ENCODE peak calls at places on chromosomes 2 and 18, in ten cellular contexts. P is heart right ventricle, W is right atrium auricular region, I is left ventricle myocardium inferior, T is astrocyte, X is fibroblast of pulmonary artery, Z is lower lobe of right lung, D is foreskin fibroblast, R is cardiac fibroblast, G is endodermal cell. K is an unnamed sample.
A peak's percentile ranks its signal among the peaks of the same experiment; 100 is the strongest.

GRCh38 chr2:239822146-239822945 is 202.8 kb downstream of the NDUFA10 start:
- DNase-seq in I (no peak), T (no peak), W (peak; percentile 44), G (peak; percentile 29), D (no peak), Z (no peak), R (no peak), P (no peak), X (no peak), K (peak; percentile 74)

GRCh38 chr18:59864446-59864764 is 35.4 kb upstream of the PMAIP1 start:
- DNase-seq in W (no peak), R (no peak), T (no peak), Z (no peak), X (no peak), P (no peak), G (no peak), D (no peak), I (no peak), K (no peak)

GRCh38 chr18:44733069-44733753 is 52.5 kb downstream of the SETBP1 start:
- DNase-seq in I (no peak), Z (no peak), R (peak; percentile 47), X (peak; percentile 42), P (no peak), G (no peak), W (no peak), T (peak; percentile 96), D (peak; percentile 92), K (no peak)

GRCh38 chr2:10371441-10372194 is 68.9 kb downstream of the HPCAL1 start:
- DNase-seq in G (peak; percentile 45), I (no peak), Z (no peak), X (no peak), D (no peak), T (no peak), P (no peak), W (no peak), R (no peak), K (no peak)

GRCh38 chr2:88261725-88262124 is 91.6 kb downstream of the THNSL2 start:
- DNase-seq in T (no peak), R (no peak), D (no peak), I (no peak), G (no peak), P (no peak), Z (no peak), W (no peak), X (no peak), K (no peak)

GRCh38 chr2:110888401-110888800 is 156.0 kb downstream of the ACOXL start:
- DNase-seq in X (no peak), I (no peak), G (no peak), P (no peak), W (no peak), T (no peak), Z (no peak), D (no peak), R (no peak), K (no peak)

GRCh38 chr2:219619235-219619634 is 8.2 kb upstream of the SLC4A3 start:
- DNase-seq in P (no peak), I (no peak), D (no peak), T (no peak), X (no peak), Z (no peak), G (peak; percentile 71), R (no peak), W (no peak), K (no peak)

GRCh38 chr2:27320958-27321543 is 1.8 kb downstream of the MPV17 start:
- DNase-seq in P (peak; percentile 63), G (peak; percentile 89), D (peak; percentile 99), T (peak; percentile 97), R (peak; percentile 98), I (peak; percentile 71), W (peak; percentile 88), X (peak; percentile 99), Z (peak; percentile 61), K (no peak)

GRCh38 chr18:46335551-46336059 is 231.4 kb downstream of the HAUS1 start:
- DNase-seq in R (peak; percentile 23), G (peak; percentile 88), D (no peak), Z (no peak), I (peak; percentile 28), W (no peak), P (no peak), X (no peak), T (no peak), K (no peak)

GRCh38 chr18:8657050-8657820 is 48.0 kb downstream of the RAB12 start:
- DNase-seq in T (no peak), D (no peak), P (no peak), Z (no peak), G (peak; percentile 60), I (no peak), R (no peak), X (no peak), W (no peak), K (no peak)

GRCh38 chr2:194087089-194087488 is 1569.9 kb upstream of the SLC39A10 start:
- DNase-seq in R (peak; percentile 18), G (no peak), P (no peak), W (no peak), Z (no peak), X (peak; percentile 37), D (no peak), T (no peak), I (no peak), K (no peak)

DNA sequence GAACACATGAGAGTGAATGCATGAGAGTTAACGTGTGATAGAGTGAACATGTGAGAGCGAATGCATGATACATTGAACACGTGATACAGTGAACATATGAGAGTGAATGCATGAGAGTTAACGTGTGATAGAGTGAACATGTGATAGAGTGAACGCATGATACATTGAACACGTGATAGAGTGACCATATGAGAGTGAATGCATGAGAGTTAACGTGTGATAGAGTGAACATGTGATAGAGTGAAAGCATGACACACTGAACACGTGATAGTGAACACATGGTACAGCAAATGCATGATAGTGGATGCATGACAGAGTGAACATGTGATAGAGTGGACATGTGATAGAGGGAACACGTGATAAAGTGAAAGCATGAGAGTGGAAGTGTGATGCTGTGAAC is 517.9 kb downstream of the EIPR1 start:
- DNase-seq in R (no peak), T (no peak), I (no peak), X (no peak), P (no peak), D (no peak), Z (no peak), W (no peak), G (no peak), K (no peak)
- H3K4me3 ChIP-seq in R (no peak overlapping the region), T (no peak overlapping the region), I (no peak overlapping the region), X (no peak overlapping the region), P (no peak overlapping the region), D (no peak overlapping the region), Z (no peak overlapping the region), W (no peak overlapping the region), G (no peak overlapping the region), K (no peak overlapping the region)

DNA sequence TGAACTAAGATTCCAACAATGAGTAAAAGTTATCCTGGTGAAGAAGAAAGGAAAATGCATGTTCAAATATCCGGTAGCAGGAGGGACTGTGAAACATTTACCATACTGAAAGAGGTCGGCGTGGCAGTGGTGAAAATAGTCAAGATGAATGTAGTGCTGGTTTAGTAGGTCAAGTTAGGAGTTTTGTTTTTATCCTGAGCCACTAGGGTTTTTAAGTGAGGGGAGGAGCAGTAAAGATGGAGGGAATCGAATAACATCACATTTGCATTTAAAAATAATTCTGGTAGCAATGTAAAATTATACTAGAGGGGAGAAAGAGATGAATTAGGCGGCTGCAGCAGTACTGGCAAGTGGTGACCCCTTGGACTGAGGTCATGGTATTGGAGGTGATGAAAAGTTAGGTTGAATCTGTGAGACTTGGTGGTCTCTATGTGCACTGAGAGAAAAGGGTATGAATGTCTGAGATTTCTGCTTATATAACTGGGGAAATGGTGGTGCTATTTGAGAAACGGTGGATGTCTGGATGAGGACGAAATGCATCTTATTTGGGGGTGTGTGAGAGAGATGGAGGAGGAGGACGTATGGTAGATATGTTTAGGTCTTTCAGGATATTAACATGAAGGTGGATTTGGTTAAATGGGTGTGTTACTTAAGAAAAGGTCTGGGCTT is 5.9 kb downstream of the VAPA start:
- DNase-seq in I (no peak), D (no peak), G (no peak), R (no peak), W (no peak), X (no peak), T (no peak), Z (no peak), P (no peak), K (no peak)
- H3K4me3 ChIP-seq in I (no peak overlapping the region), D (no peak overlapping the region), G (no peak overlapping the region), R (no peak overlapping the region), W (no peak overlapping the region), X (no peak overlapping the region), T (no peak overlapping the region), Z (no peak overlapping the region), P (no peak overlapping the region), K (no peak overlapping the region)

GRCh38 chr2:118779362-118779761 is 68.1 kb downstream of the EN1 start:
- DNase-seq in T (no peak), I (no peak), P (no peak), Z (no peak), R (no peak), X (no peak), D (no peak), G (no peak), W (no peak), K (no peak)

GRCh38 chr2:118772487-118773200 is 74.8 kb downstream of the EN1 start:
- DNase-seq in Z (no peak), I (no peak), R (no peak), G (no peak), X (no peak), T (no peak), D (no peak), P (no peak), W (no peak), K (peak; percentile 49)

GRCh38 chr2:118769707-118770400 is 77.6 kb downstream of the EN1 start:
- DNase-seq in T (no peak), X (no peak), G (no peak), Z (no peak), W (no peak), R (no peak), D (no peak), P (no peak), I (no peak), K (no peak)

GRCh38 chr2:118774458-118775133 is 72.9 kb downstream of the EN1 start:
- DNase-seq in D (peak; percentile 37), T (peak; percentile 40), W (no peak), Z (peak; percentile 50), P (peak; percentile 43), R (peak; percentile 44), I (peak; percentile 40), X (peak; percentile 47), G (peak; percentile 89), K (peak; percentile 62)
- H3K4me3 ChIP-seq in D (peak overlapping the region; percentile 45), T (peak overlapping the region; percentile 67), W (peak overlapping the region; percentile 36), Z (peak overlapping the region; percentile 46), P (peak overlapping the region; percentile 26), R (peak overlapping the region; percentile 54), I (peak overlapping the region; percentile 57), X (peak overlapping the region; percentile 62), G (peak overlapping the region; percentile 90), K (peak overlapping the region; percentile 42)

DNA sequence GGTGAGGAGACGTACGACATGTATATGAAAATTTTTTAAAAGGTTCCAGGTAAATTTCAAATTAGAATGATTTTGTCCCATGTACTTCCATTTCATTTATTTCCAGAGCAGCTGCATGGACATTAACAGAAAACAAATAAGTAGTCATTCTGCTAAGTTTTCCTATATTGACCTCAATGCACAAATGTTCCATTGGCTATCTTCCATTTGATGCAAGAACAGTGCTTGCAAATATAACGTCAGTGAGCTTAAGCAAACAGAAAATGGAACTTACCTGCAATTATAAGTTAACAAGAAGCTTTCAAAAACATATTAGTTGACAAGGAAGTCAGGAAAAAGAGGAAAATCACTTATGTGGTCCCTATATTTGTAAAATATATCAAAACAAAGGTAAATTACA is 16.6 kb downstream of the PAIP2B start:
- DNase-seq in D (no peak), I (no peak), P (no peak), T (no peak), X (no peak), G (no peak), R (no peak), W (no peak), Z (no peak), K (no peak)
- H3K4me3 ChIP-seq in D (no peak overlapping the region), I (no peak overlapping the region), P (no peak overlapping the region), T (no peak overlapping the region), X (no peak overlapping the region), G (no peak overlapping the region), R (no peak overlapping the region), W (no peak overlapping the region), Z (no peak overlapping the region), K (no peak overlapping the region)

K was measured in vagina.